ENCODE peak calls at places on chromosome 18, in eight cellular contexts. One of them, this sample, is unnamed.

GRCh38 chr18:31679806-31680793 is 4.3 kb downstream of the B4GALT6 start:
- DNase-seq in sigmoid colon: no peak
- DNase-seq in omental fat pad: no peak
- DNase-seq in AG04449: no peak
- DNase-seq in transverse colon: no peak
- DNase-seq in GM23338: no peak
- DNase-seq in neural crest cell: no peak
- DNase-seq in MM.1S: no peak
- DNase-seq in this sample: no peak

GRCh38 chr18:49189772-49190171 is 239.0 kb upstream of the SMAD7 start:
- DNase-seq in sigmoid colon: no peak
- DNase-seq in omental fat pad: no peak
- DNase-seq in AG04449: no peak
- DNase-seq in transverse colon: no peak
- DNase-seq in GM23338: no peak
- DNase-seq in neural crest cell: no peak
- DNase-seq in MM.1S: no peak
- DNase-seq in this sample: no peak

GRCh38 chr18:57586243-57587049 is at the start of gene FECH:
- DNase-seq in sigmoid colon: peak; percentile 90
- DNase-seq in omental fat pad: peak; percentile 39
- DNase-seq in AG04449: no peak
- DNase-seq in transverse colon: peak; percentile 86
- DNase-seq in GM23338: peak; percentile 63
- DNase-seq in neural crest cell: peak; percentile 41
- DNase-seq in MM.1S: peak; percentile 74
- DNase-seq in this sample: peak; percentile 92

GRCh38 chr18:6729247-6730091 is at the start of gene ARHGAP28:
- DNase-seq in sigmoid colon: peak; percentile 89
- DNase-seq in omental fat pad: peak; percentile 41
- DNase-seq in AG04449: no peak
- DNase-seq in transverse colon: peak; percentile 60
- DNase-seq in GM23338: peak; percentile 86
- DNase-seq in neural crest cell: peak; percentile 69
- DNase-seq in MM.1S: peak; percentile 86
- DNase-seq in this sample: peak; percentile 46

GRCh38 chr18:79558196-79559120 is 121.1 kb upstream of the CTDP1 start:
- DNase-seq in sigmoid colon: peak; percentile 53
- DNase-seq in omental fat pad: peak; percentile 20
- DNase-seq in AG04449: no peak
- DNase-seq in transverse colon: no peak
- DNase-seq in GM23338: no peak
- DNase-seq in neural crest cell: no peak
- DNase-seq in MM.1S: no peak
- DNase-seq in this sample: no peak

GRCh38 chr18:43383031-43383430 is 105.7 kb upstream of the SYT4 start:
- DNase-seq in sigmoid colon: no peak
- DNase-seq in omental fat pad: no peak
- DNase-seq in AG04449: no peak
- DNase-seq in transverse colon: no peak
- DNase-seq in GM23338: no peak
- DNase-seq in neural crest cell: no peak
- DNase-seq in MM.1S: no peak
- DNase-seq in this sample: no peak

GRCh38 chr18:14086459-14087231 is 45.6 kb downstream of the ZNF519 start:
- DNase-seq in sigmoid colon: no peak
- DNase-seq in omental fat pad: no peak
- DNase-seq in AG04449: no peak
- DNase-seq in transverse colon: no peak
- DNase-seq in GM23338: peak; percentile 84
- DNase-seq in neural crest cell: peak; percentile 26
- DNase-seq in MM.1S: peak; percentile 30
- DNase-seq in this sample: peak; percentile 57

GRCh38 chr18:60870261-60870966 is 462.8 kb upstream of the CDH20 start:
- DNase-seq in sigmoid colon: no peak
- DNase-seq in omental fat pad: no peak
- DNase-seq in AG04449: no peak
- DNase-seq in transverse colon: no peak
- DNase-seq in GM23338: no peak
- DNase-seq in neural crest cell: no peak
- DNase-seq in MM.1S: no peak
- DNase-seq in this sample: no peak

GRCh38 chr18:59917422-59917821 is 17.6 kb downstream of the PMAIP1 start:
- DNase-seq in sigmoid colon: no peak
- DNase-seq in omental fat pad: no peak
- DNase-seq in AG04449: no peak
- DNase-seq in transverse colon: no peak
- DNase-seq in GM23338: peak; percentile 35
- DNase-seq in neural crest cell: no peak
- DNase-seq in MM.1S: no peak
- DNase-seq in this sample: no peak

GRCh38 chr18:23284629-23285028 is 149.3 kb downstream of the CABLES1 start:
- DNase-seq in sigmoid colon: no peak
- DNase-seq in omental fat pad: no peak
- DNase-seq in AG04449: no peak
- DNase-seq in transverse colon: no peak
- DNase-seq in GM23338: no peak
- DNase-seq in neural crest cell: no peak
- DNase-seq in MM.1S: no peak
- DNase-seq in this sample: no peak

GRCh38 chr18:64208531-64208930 is 59.6 kb upstream of the LINC00305 start:
- DNase-seq in sigmoid colon: no peak
- DNase-seq in omental fat pad: no peak
- DNase-seq in AG04449: no peak
- DNase-seq in transverse colon: no peak
- DNase-seq in GM23338: no peak
- DNase-seq in neural crest cell: no peak
- DNase-seq in MM.1S: no peak
- DNase-seq in this sample: no peak

GRCh38 chr18:44803019-44803650 is 122.4 kb downstream of the SETBP1 start:
- DNase-seq in sigmoid colon: peak; percentile 97
- DNase-seq in omental fat pad: no peak
- DNase-seq in AG04449: no peak
- DNase-seq in transverse colon: peak; percentile 86
- DNase-seq in GM23338: peak; percentile 49
- DNase-seq in neural crest cell: no peak
- DNase-seq in MM.1S: peak; percentile 70
- DNase-seq in this sample: no peak

GRCh38 chr18:23438608-23439366 is 14.3 kb upstream of the RIOK3 start:
- DNase-seq in sigmoid colon: no peak
- DNase-seq in omental fat pad: no peak
- DNase-seq in AG04449: no peak
- DNase-seq in transverse colon: no peak
- DNase-seq in GM23338: no peak
- DNase-seq in neural crest cell: no peak
- DNase-seq in MM.1S: no peak
- DNase-seq in this sample: peak; percentile 29

GRCh38 chr18:59478591-59478990 is 119.5 kb upstream of the LMAN1 start:
- DNase-seq in sigmoid colon: no peak
- DNase-seq in omental fat pad: no peak
- DNase-seq in AG04449: no peak
- DNase-seq in transverse colon: no peak
- DNase-seq in GM23338: no peak
- DNase-seq in neural crest cell: no peak
- DNase-seq in MM.1S: no peak
- DNase-seq in this sample: no peak

GRCh38 chr18:49100226-49100968 is 149.6 kb upstream of the SMAD7 start:
- DNase-seq in sigmoid colon: no peak
- DNase-seq in omental fat pad: no peak
- DNase-seq in AG04449: no peak
- DNase-seq in transverse colon: no peak
- DNase-seq in GM23338: no peak
- DNase-seq in neural crest cell: no peak
- DNase-seq in MM.1S: no peak
- DNase-seq in this sample: no peak

GRCh38 chr18:9260388-9261380 is 73.9 kb upstream of the TWSG1 start:
- DNase-seq in sigmoid colon: no peak
- DNase-seq in omental fat pad: no peak
- DNase-seq in AG04449: no peak
- DNase-seq in transverse colon: no peak
- DNase-seq in GM23338: no peak
- DNase-seq in neural crest cell: no peak
- DNase-seq in MM.1S: no peak
- DNase-seq in this sample: no peak

GRCh38 chr18:9259148-9259547 is 75.4 kb upstream of the TWSG1 start:
- DNase-seq in sigmoid colon: no peak
- DNase-seq in omental fat pad: no peak
- DNase-seq in AG04449: no peak
- DNase-seq in transverse colon: no peak
- DNase-seq in GM23338: no peak
- DNase-seq in neural crest cell: no peak
- DNase-seq in MM.1S: no peak
- DNase-seq in this sample: no peak

DNA sequence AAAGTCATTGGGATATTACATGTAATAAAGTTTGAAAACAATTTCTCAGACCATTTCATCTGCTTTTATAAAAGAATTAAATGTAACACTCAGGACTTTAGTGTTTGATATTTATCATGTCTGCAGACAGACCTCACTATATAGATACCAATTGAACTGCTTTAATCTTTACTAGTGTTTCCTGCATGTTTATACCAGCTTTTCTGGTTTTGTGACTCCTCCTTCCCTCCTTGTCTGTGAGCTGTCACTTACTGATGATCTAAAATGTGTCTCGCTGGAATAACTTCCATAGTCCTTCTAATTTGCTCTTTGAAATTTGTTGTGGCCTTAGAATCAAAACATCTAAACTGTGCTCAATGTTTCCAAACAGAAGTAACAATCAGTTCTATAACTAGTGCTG is 71.3 kb upstream of the TWSG1 start:
- DNase-seq in sigmoid colon: no peak
- DNase-seq in omental fat pad: no peak
- DNase-seq in AG04449: no peak
- DNase-seq in transverse colon: no peak
- DNase-seq in GM23338: no peak
- DNase-seq in neural crest cell: no peak
- DNase-seq in MM.1S: no peak
- DNase-seq in this sample: no peak
- TF ChIP-seq CTCF in sigmoid colon: no peak
- TF ChIP-seq CTCF in omental fat pad: no peak
- TF ChIP-seq CTCF in AG04449: no peak
- TF ChIP-seq CTCF in transverse colon: no peak
- TF ChIP-seq CTCF in GM23338: no peak
- TF ChIP-seq CTCF in neural crest cell: no peak
- TF ChIP-seq CTCF in MM.1S: no peak
- TF ChIP-seq CTCF in this sample: no peak

DNA sequence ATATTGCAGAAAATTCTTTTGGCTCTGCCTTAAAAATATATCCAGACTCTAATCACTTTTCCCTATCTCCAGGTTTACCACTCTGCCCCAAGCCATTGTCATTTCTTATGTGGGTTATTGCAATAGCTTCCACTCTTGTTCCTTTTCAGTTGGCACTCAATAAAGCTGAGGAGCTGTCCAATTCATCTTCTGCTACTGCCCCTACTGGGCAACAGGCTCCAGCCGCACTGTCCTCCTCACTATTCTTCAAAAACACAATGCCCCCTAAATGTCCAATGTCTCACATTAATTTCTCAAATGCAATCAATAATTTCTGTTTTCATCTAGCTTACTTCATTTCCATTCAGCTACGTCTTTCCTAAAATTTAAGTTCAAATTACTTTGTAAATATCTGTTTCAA is 1262.5 kb upstream of the CDH2 start:
- DNase-seq in sigmoid colon: no peak
- DNase-seq in omental fat pad: no peak
- DNase-seq in AG04449: no peak
- DNase-seq in transverse colon: no peak
- DNase-seq in GM23338: peak; percentile 3
- DNase-seq in neural crest cell: no peak
- DNase-seq in MM.1S: no peak
- DNase-seq in this sample: no peak
- TF ChIP-seq CTCF in sigmoid colon: no peak
- TF ChIP-seq CTCF in omental fat pad: no peak
- TF ChIP-seq CTCF in AG04449: no peak
- TF ChIP-seq CTCF in transverse colon: no peak
- TF ChIP-seq CTCF in GM23338: peak; percentile 44
- TF ChIP-seq CTCF in neural crest cell: no peak
- TF ChIP-seq CTCF in MM.1S: peak; percentile 9
- TF ChIP-seq CTCF in this sample: no peak

DNA sequence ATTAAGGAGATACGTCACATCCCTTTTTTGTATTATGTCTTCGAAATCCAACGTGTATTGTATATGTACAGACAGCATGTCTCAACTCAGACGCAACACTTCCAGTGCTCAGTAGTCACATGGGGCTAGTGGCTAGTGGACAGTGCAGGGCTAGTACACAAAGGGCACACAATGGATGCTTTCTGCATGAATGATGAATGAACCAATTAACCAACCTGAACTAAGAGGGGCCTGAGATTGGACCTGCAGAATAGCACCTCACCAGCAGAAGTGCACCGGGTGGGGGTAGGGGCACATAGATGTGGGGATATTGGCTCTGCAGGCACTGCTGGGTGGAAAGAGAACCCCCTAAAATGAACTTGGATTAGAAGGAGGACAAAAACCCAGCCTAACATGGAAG is 20.7 kb downstream of the ST8SIA5 start:
- DNase-seq in sigmoid colon: no peak
- DNase-seq in omental fat pad: no peak
- DNase-seq in AG04449: no peak
- DNase-seq in transverse colon: no peak
- DNase-seq in GM23338: no peak
- DNase-seq in neural crest cell: no peak
- DNase-seq in MM.1S: no peak
- DNase-seq in this sample: no peak
- TF ChIP-seq CTCF in sigmoid colon: no peak
- TF ChIP-seq CTCF in omental fat pad: no peak
- TF ChIP-seq CTCF in AG04449: no peak
- TF ChIP-seq CTCF in transverse colon: no peak
- TF ChIP-seq CTCF in GM23338: no peak
- TF ChIP-seq CTCF in neural crest cell: no peak
- TF ChIP-seq CTCF in MM.1S: no peak
- TF ChIP-seq CTCF in this sample: no peak

GRCh38 chr18:13004316-13004879 is 13.2 kb downstream of the CEP192 start:
- DNase-seq in sigmoid colon: no peak
- DNase-seq in omental fat pad: no peak
- DNase-seq in AG04449: no peak
- DNase-seq in transverse colon: no peak
- DNase-seq in GM23338: no peak
- DNase-seq in neural crest cell: no peak
- DNase-seq in MM.1S: no peak
- DNase-seq in this sample: no peak

GRCh38 chr18:13006731-13007550 is 15.8 kb downstream of the CEP192 start:
- DNase-seq in sigmoid colon: no peak
- DNase-seq in omental fat pad: no peak
- DNase-seq in AG04449: no peak
- DNase-seq in transverse colon: no peak
- DNase-seq in GM23338: no peak
- DNase-seq in neural crest cell: no peak
- DNase-seq in MM.1S: no peak
- DNase-seq in this sample: no peak

GRCh38 chr18:12998332-12999060 is 7.3 kb downstream of the CEP192 start:
- DNase-seq in sigmoid colon: no peak
- DNase-seq in omental fat pad: no peak
- DNase-seq in AG04449: no peak
- DNase-seq in transverse colon: no peak
- DNase-seq in GM23338: no peak
- DNase-seq in neural crest cell: no peak
- DNase-seq in MM.1S: no peak
- DNase-seq in this sample: no peak

GRCh38 chr18:13005289-13005688 is 14.1 kb downstream of the CEP192 start:
- DNase-seq in sigmoid colon: no peak
- DNase-seq in omental fat pad: no peak
- DNase-seq in AG04449: no peak
- DNase-seq in transverse colon: no peak
- DNase-seq in GM23338: no peak
- DNase-seq in neural crest cell: no peak
- DNase-seq in MM.1S: no peak
- DNase-seq in this sample: no peak

GRCh38 chr18:13003466-13003896 is 12.3 kb downstream of the CEP192 start:
- DNase-seq in sigmoid colon: no peak
- DNase-seq in omental fat pad: no peak
- DNase-seq in AG04449: no peak
- DNase-seq in transverse colon: no peak
- DNase-seq in GM23338: peak; percentile 94
- DNase-seq in neural crest cell: peak; percentile 24
- DNase-seq in MM.1S: peak; percentile 21
- DNase-seq in this sample: no peak
- TF ChIP-seq CTCF in sigmoid colon: no peak
- TF ChIP-seq CTCF in omental fat pad: no peak
- TF ChIP-seq CTCF in AG04449: peak; percentile 60
- TF ChIP-seq CTCF in transverse colon: peak; percentile 19
- TF ChIP-seq CTCF in GM23338: peak; percentile 70
- TF ChIP-seq CTCF in neural crest cell: peak; percentile 53
- TF ChIP-seq CTCF in MM.1S: peak; percentile 33
- TF ChIP-seq CTCF in this sample: no peak